ENCODE peak calls at places on chromosomes 2 and 18, in five cellular contexts. R is H9, U is retina, F is NAMALWA, N is SK-N-DZ. X is an unnamed sample.

GRCh38 chr2:32745191-32745590 is 117.3 kb downstream of the TTC27 start:
- DNase-seq in R (no peak), U (no peak), F (no peak), N (no peak), X (no peak)

GRCh38 chr2:3585239-3586109 is 9.4 kb upstream of the COLEC11 start:
- DNase-seq in R (no peak), U (no peak), F (no peak), N (no peak), X (no peak)

GRCh38 chr2:176818653-176819052 is 393.9 kb upstream of the HNRNPA3 start:
- DNase-seq in R (no peak), U (no peak), F (no peak), N (no peak), X (no peak)

GRCh38 chr18:59006461-59007067 is 133.1 kb upstream of the SEC11C start:
- DNase-seq in R (no peak), U (no peak), F (no peak), N (no peak), X (no peak)

GRCh38 chr2:230153390-230153976 is 66.3 kb downstream of the SP110 start:
- DNase-seq in R (no peak), U (no peak), F (no peak), N (no peak), X (no peak)

GRCh38 chr2:96800762-96801463 is 15.2 kb upstream of the CNNM3 start:
- DNase-seq in R (peak), U (peak), F (peak), N (peak), X (peak)

GRCh38 chr2:137924019-137924418 is 40.3 kb upstream of the HNMT start:
- DNase-seq in R (no peak), U (no peak), F (no peak), N (no peak), X (no peak)

GRCh38 chr18:49319590-49319989 is 140.9 kb downstream of the DYM start:
- DNase-seq in R (peak), U (no peak), F (no peak), N (no peak), X (no peak)

GRCh38 chr2:144084114-144084661 is 435.7 kb downstream of the ZEB2 start:
- DNase-seq in R (no peak), U (no peak), F (no peak), N (no peak), X (no peak)

GRCh38 chr2:100248044-100248330 is 74.3 kb downstream of the LONRF2 start:
- DNase-seq in R (no peak), U (no peak), F (peak), N (no peak), X (no peak)

GRCh38 chr2:121155502-121156056 is 129.4 kb downstream of the TFCP2L1 start:
- DNase-seq in R (no peak), U (no peak), F (no peak), N (no peak), X (no peak)

GRCh38 chr2:22904126-22904684 is 480.8 kb upstream of the KLHL29 start:
- DNase-seq in R (peak), U (no peak), F (peak), N (peak), X (no peak)

GRCh38 chr18:75638223-75638596 is 210.7 kb upstream of the SMIM21 start:
- DNase-seq in R (no peak), U (no peak), F (no peak), N (no peak), X (no peak)

GRCh38 chr2:119255760-119256573 is 32.3 kb downstream of the STEAP3 start:
- DNase-seq in R (peak), U (peak), F (no peak), N (peak), X (no peak)

GRCh38 chr2:96811916-96812315 is 4.2 kb upstream of the CNNM3 start:
- DNase-seq in R (no peak), U (no peak), F (no peak), N (no peak), X (no peak)

GRCh38 chr18:42141439-42141838 is 186.4 kb downstream of the PIK3C3 start:
- DNase-seq in R (no peak), U (no peak), F (peak), N (no peak), X (no peak)

GRCh38 chr2:63975437-63976124 is 43.6 kb downstream of the VPS54 start:
- DNase-seq in R (no peak), U (no peak), F (no peak), N (no peak), X (no peak)

GRCh38 chr2:230416061-230416721 is at the start of gene SP100:
- DNase-seq in R (no peak), U (no peak), F (peak), N (no peak), X (peak)